ENCODE peak calls at places on chromosomes 1 and 21, in four cellular contexts. P is memory B cell; H is EH; W is stimulated activated CD4-positive, alpha-beta T cell treated with anti-CD3 and anti-CD28 coated beads, Interleukin-15, amount 100 ng/mL, for 24 hours. I is an unnamed sample.

GRCh38 chr1:21568006-21568746 is 59.0 kb downstream of the ALPL start:
- DNase-seq in W (no peak), P (no peak), H (peak; percentile 51), I (no peak)

GRCh38 chr1:177487481-177487880 is 316.7 kb downstream of the BRINP2 start:
- DNase-seq in W (no peak), H (no peak), P (no peak), I (no peak)

GRCh38 chr1:904271-904950 is 19.3 kb upstream of the SAMD11 start:
- DNase-seq in H (peak; percentile 87), W (peak; percentile 87), P (peak; percentile 83), I (peak; percentile 81)

GRCh38 chr1:31152181-31152768 is 86.8 kb upstream of the PUM1 start:
- DNase-seq in P (no peak), W (no peak), H (peak; percentile 91), I (peak; percentile 90)

GRCh38 chr1:3787347-3787710 is 9.0 kb downstream of the LRRC47 start:
- DNase-seq in P (no peak), H (no peak), W (peak; percentile 66), I (no peak)

GRCh38 chr1:43545686-43546387 is 15.2 kb downstream of the PTPRF start:
- DNase-seq in H (peak; percentile 57), W (peak; percentile 37), P (no peak), I (no peak)

GRCh38 chr1:30008998-30009657 is 714.3 kb downstream of the MATN1 start:
- DNase-seq in P (no peak), W (no peak), H (peak; percentile 30), I (no peak)

GRCh38 chr1:44609412-44609767 is 64.9 kb downstream of the TMEM53 start:
- DNase-seq in P (no peak), W (peak; percentile 45), H (peak; percentile 72), I (no peak)

GRCh38 chr1:189637041-189637440 is 840.6 kb downstream of the BRINP3 start:
- DNase-seq in P (no peak), W (no peak), H (no peak), I (no peak)

GRCh38 chr21:33663241-33663640 is 20.9 kb downstream of the ITSN1 start:
- DNase-seq in P (no peak), W (no peak), H (no peak), I (no peak)

GRCh38 chr1:27031235-27032118 is 18.8 kb upstream of the TENT5B start:
- DNase-seq in H (peak; percentile 96), W (no peak), P (no peak), I (peak; percentile 74)

GRCh38 chr21:18369115-18369514 is 34.5 kb downstream of the TMPRSS15 start:
- DNase-seq in P (no peak), W (no peak), H (no peak), I (peak; percentile 42)

GRCh38 chr21:46326110-46326703 is 2.3 kb downstream of the PCNT start:
- DNase-seq in P (no peak), W (no peak), H (no peak), I (no peak)

GRCh38 chr1:58986996-58987767 is 203.3 kb upstream of the JUN start:
- DNase-seq in H (no peak), P (no peak), W (no peak), I (no peak)

GRCh38 chr1:238107322-238107721 is 216.6 kb upstream of the ZP4 start:
- DNase-seq in W (no peak), H (no peak), P (no peak), I (no peak)

GRCh38 chr1:175725684-175726083 is 17.7 kb downstream of the TNR start:
- DNase-seq in H (peak; percentile 22), W (no peak), P (no peak), I (no peak)

GRCh38 chr1:227908366-227908765 is 39.4 kb downstream of the WNT9A start:
- DNase-seq in P (no peak), H (no peak), W (no peak), I (no peak)

GRCh38 chr1:9093581-9093980 is 24.1 kb upstream of the SLC2A5 start:
- DNase-seq in W (no peak), H (no peak), P (no peak), I (no peak)

I was measured in H4.